ENCODE peak calls at places on chromosomes 6 and 20, in four cellular contexts. M is aorta, P is testis, X is hepatocyte. Q is an unnamed sample. For H3K27me3 and H3K4me1, the result is how much of the 10 kb centered on the place peaks cover.

GRCh38 chr6:130453230-130453629 is 87.4 kb downstream of the TMEM200A start:
- DNase-seq in X (no peak), M (no peak), P (no peak), Q (no peak)

GRCh38 chr6:87407531-87407895 is 259 bp upstream of the CFAP206 start:
- DNase-seq in P (peak), X (peak), M (no peak), Q (no peak)

GRCh38 chr6:90186637-90187361 is 109.8 kb downstream of the BACH2 start:
- DNase-seq in M (no peak), P (no peak), X (no peak), Q (no peak)

GRCh38 chr6:125571207-125571740 is 178.2 kb upstream of the HEY2 start:
- DNase-seq in M (no peak), X (no peak), P (no peak), Q (no peak)

GRCh38 chr20:17634666-17635319 is 47.2 kb downstream of the RRBP1 start:
- DNase-seq in M (no peak), P (peak), X (no peak), Q (peak)

GRCh38 chr20:35833271-35833670 is 61.5 kb downstream of the PHF20 start:
- DNase-seq in X (no peak), M (no peak), P (no peak), Q (no peak)

GRCh38 chr6:9428416-9429172 is 986.3 kb downstream of the TFAP2A start:
- DNase-seq in M (no peak), P (no peak), X (no peak), Q (no peak)

GRCh38 chr6:148493374-148493773 is 150.7 kb downstream of the SASH1 start:
- DNase-seq in X (no peak), P (no peak), M (no peak), Q (no peak)

GRCh38 chr6:13263669-13264068 is 64.7 kb downstream of the TBC1D7 start:
- DNase-seq in M (no peak), X (no peak), P (no peak), Q (no peak)

GRCh38 chr6:144066745-144067484 is 28.5 kb downstream of the SF3B5 start:
- DNase-seq in M (no peak), X (no peak), P (no peak), Q (no peak)

GRCh38 chr6:31107052-31107451 is 5.3 kb downstream of the C6orf15 start:
- DNase-seq in P (no peak), X (no peak), M (no peak), Q (no peak)

GRCh38 chr6:1318036-1318435 is 6.1 kb downstream of the FOXQ1 start:
- DNase-seq in M (no peak), P (no peak), X (no peak), Q (no peak)
- H3K27ac ChIP-seq in M (no peak), P (no peak), X (no peak), Q (no peak)

GRCh38 chr6:170436209-170436809 is 116.8 kb downstream of the PSMB1 start:
- DNase-seq in P (no peak), M (no peak), X (no peak), Q (no peak)

GRCh38 chr6:170434821-170435155 is 118.3 kb downstream of the PSMB1 start:
- DNase-seq in X (no peak), M (no peak), P (no peak), Q (no peak)

GRCh38 chr6:170435766-170436165 is 117.3 kb downstream of the PSMB1 start:
- DNase-seq in M (no peak), X (no peak), P (no peak), Q (no peak)

GRCh38 chr6:170434114-170434820 is 118.8 kb downstream of the PSMB1 start:
- DNase-seq in M (no peak), P (no peak), X (no peak), Q (no peak)

GRCh38 chr6:170433163-170434095 is 119.7 kb downstream of the PSMB1 start:
- DNase-seq in P (no peak), X (peak), M (no peak), Q (no peak)
- H3K27me3 ChIP-seq in P (under half), X (under half), M (under half), Q (under half)

DNA sequence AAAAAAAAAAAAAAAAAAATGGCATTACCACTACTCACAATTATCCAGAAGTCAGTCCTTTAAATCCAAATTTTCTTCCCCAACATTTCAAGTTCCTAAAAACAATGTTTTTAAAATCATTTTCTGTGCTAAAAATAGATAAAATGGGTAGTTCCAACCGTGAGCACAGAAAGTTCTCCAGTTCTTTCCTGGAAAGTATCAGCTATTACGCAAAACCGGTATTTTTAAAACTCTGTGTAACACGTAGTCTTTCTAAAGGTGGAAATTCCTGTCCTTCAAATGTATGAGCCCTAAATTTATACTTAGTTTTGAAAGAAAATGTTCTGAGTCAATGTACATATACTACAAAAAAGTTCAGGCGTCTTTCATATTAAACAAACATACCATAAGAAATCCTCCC is 83.5 kb upstream of the SCAF8 start:
- DNase-seq in P (no peak), M (no peak), X (no peak), Q (no peak)
- H3K4me1 ChIP-seq in P (under half), M (under half), X (under half), Q (under half)

GRCh38 chr20:50193169-50193850 is 2.7 kb downstream of the CEBPB start:
- DNase-seq in M (no peak), P (no peak), X (peak), Q (peak)

GRCh38 chr20:50195524-50196120 is 5.0 kb downstream of the CEBPB start:
- DNase-seq in X (no peak), M (no peak), P (no peak), Q (no peak)

GRCh38 chr20:50196248-50196647 is 5.6 kb downstream of the CEBPB start:
- DNase-seq in X (no peak), M (no peak), P (no peak), Q (no peak)

GRCh38 chr20:50193851-50194830 is 3.5 kb downstream of the CEBPB start:
- DNase-seq in X (no peak), P (no peak), M (no peak), Q (peak)

DNA sequence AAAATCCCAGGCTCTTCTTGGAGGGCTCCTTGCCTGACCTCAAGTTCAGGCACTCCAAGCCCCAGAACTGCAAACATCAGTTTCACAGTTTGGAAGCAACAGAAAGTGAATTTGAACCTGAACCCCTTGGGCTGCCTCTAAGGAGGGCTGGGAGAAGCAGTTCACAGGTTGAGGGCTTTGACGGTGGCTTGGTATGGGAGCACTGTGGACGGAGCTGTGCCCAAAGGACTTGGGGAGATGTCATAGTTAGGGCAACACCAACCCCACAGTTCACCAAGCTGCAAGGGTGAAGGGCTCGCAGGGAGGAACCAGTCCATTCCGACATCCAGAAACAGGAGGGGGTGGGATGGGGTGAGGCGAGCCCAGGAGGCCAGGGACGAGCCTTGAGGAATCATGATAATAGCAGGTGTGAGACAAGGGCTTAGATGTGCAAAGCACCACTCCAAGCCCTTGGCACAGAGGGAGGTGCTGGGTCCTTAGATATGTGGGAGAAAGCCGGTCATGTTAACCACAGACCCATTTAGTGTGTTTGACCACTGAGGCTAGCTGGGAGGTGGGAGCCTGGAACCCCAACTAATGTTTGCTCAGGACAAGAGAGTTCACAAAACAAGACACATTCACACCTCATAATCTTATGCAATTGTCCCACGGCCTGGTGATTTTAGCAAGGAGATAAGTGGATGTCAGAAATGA is 4.3 kb downstream of the CEBPB start:
- DNase-seq in P (no peak), M (no peak), X (no peak), Q (no peak)
- H3K27ac ChIP-seq in P (peak), M (no peak), X (no peak), Q (peak)